ENCODE peak calls at places on chromosome 17, in five cellular contexts. G, Q, T, J and B are unnamed samples.

GRCh38 chr17:80737106-80738019 is 192.7 kb downstream of the RPTOR start:
- DNase-seq in G (peak; percentile 81), Q (no peak), T (no peak), J (no peak), B (no peak)

GRCh38 chr17:65667656-65668055 is 106.2 kb upstream of the AXIN2 start:
- DNase-seq in G (no peak), Q (no peak), T (no peak), J (no peak), B (no peak)

GRCh38 chr17:82849076-82849945 is 9.5 kb upstream of the ZNF750 start:
- DNase-seq in G (no peak), Q (no peak), T (no peak), J (no peak), B (no peak)

GRCh38 chr17:64176556-64176955 is 46.6 kb upstream of the ERN1 start:
- DNase-seq in G (no peak), Q (no peak), T (no peak), J (no peak), B (no peak)

GRCh38 chr17:42178817-42179216 is 2.1 kb downstream of the KCNH4 start:
- DNase-seq in G (no peak), Q (no peak), T (no peak), J (no peak), B (no peak)

GRCh38 chr17:81511800-81512559 is 619 bp downstream of the ACTG1 start:
- DNase-seq in G (no peak), Q (no peak), T (no peak), J (no peak), B (no peak)

GRCh38 chr17:6936370-6937028 is 59.4 kb upstream of the ALOX12 start:
- DNase-seq in G (no peak), Q (no peak), T (no peak), J (no peak), B (peak; percentile 33)

GRCh38 chr17:50303051-50303450 is 28.8 kb downstream of the TMEM92 start:
- DNase-seq in G (no peak), Q (no peak), T (no peak), J (no peak), B (no peak)

GRCh38 chr17:72609501-72609900 is 483.0 kb downstream of the SLC39A11 start:
- DNase-seq in G (no peak), Q (peak; percentile 86), T (no peak), J (no peak), B (no peak)

GRCh38 chr17:30378191-30378796 is 433 bp upstream of the CPD start:
- DNase-seq in G (no peak), Q (no peak), T (no peak), J (peak; percentile 54), B (peak; percentile 58)

GRCh38 chr17:7556627-7557026 is 1.9 kb upstream of the TNFSF13 start:
- DNase-seq in G (no peak), Q (no peak), T (no peak), J (no peak), B (no peak)

GRCh38 chr17:53655591-53655990 is 167.1 kb upstream of the KIF2B start:
- DNase-seq in G (no peak), Q (no peak), T (no peak), J (no peak), B (no peak)

GRCh38 chr17:14737984-14738651 is 437.2 kb downstream of the HS3ST3B1 start:
- DNase-seq in G (no peak), Q (no peak), T (peak; percentile 97), J (no peak), B (no peak)

DNA sequence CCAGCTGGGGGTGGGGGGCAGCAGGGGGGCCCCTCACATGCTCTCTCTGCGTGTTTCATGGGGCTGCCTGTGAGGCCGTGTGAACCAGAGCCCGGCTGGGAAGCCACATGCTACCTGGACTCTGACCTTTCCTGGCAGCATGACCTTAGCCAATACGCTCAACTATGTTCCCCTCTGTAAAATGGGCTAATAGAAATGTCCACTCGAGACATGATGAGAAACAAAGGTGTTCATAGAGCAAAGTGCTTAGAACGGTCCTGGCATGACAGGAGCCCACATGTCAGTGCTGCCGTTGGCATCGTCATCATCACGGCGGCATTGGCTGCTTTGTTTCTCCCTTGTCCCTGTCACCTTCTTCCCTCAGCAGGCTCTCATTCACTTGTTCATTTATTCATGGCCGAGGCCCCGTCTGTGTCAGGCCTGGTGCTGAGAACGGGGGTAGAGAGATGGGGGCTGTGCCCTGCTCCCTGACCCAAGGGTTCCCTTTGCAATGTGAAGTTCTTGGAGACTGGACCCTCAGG is 291.3 kb downstream of the SEC14L1 start:
- DNase-seq in G (no peak), Q (no peak), T (no peak), J (no peak), B (no peak)
- TF ChIP-seq ZBTB33 in G (no peak), Q (no peak), T (peak; percentile 34), J (no peak), B (no peak)

GRCh38 chr17:68382582-68383085 is 74.7 kb downstream of the WIPI1 start:
- DNase-seq in G (no peak), Q (no peak), T (no peak), J (no peak), B (no peak)

GRCh38 chr17:68379150-68379510 is 78.2 kb downstream of the WIPI1 start:
- DNase-seq in G (no peak), Q (no peak), T (no peak), J (no peak), B (no peak)

GRCh38 chr17:68383120-68383442 is 74.2 kb downstream of the WIPI1 start:
- DNase-seq in G (no peak), Q (no peak), T (no peak), J (no peak), B (no peak)

GRCh38 chr17:68379692-68380677 is 77.3 kb downstream of the WIPI1 start:
- DNase-seq in G (no peak), Q (no peak), T (peak; percentile 81), J (no peak), B (no peak)

GRCh38 chr17:68381076-68381900 is 76.0 kb downstream of the WIPI1 start:
- DNase-seq in G (no peak), Q (peak; percentile 98), T (no peak), J (no peak), B (no peak)
- TF ChIP-seq ZBTB33 in G (no peak), Q (peak; percentile 78), T (no peak), J (no peak), B (no peak)

DNA sequence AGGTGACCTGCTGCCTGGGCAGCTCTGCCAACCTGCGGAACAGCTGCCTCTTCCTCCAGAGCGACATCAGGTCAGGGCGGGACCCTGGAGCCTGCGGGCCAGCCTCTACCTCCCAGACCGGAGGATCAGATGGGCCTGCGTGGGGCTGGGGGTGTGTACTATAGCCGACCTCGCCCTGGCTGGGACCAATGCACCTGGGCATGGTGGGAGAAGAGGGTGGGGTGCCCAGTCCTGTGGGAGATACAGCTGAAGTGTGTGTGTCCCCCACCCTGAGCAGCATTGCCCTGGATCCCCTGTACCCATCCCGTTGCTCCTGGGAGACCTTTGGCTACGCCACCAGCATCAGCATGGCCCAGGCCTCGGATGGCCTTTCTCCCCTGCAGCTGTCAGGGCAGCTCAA is 19.3 kb downstream of the CASKIN2 start:
- DNase-seq in G (no peak), Q (no peak), T (no peak), J (no peak), B (peak; percentile 45)
- TF ChIP-seq ZBTB33 in G (no peak), Q (no peak), T (no peak), J (no peak), B (no peak)

GRCh38 chr17:12348476-12348875 is 317.2 kb upstream of the MYOCD start:
- DNase-seq in G (no peak), Q (no peak), T (no peak), J (no peak), B (no peak)

GRCh38 chr17:12342161-12342560 is 321.5 kb downstream of the MAP2K4 start:
- DNase-seq in G (no peak), Q (no peak), T (no peak), J (no peak), B (no peak)

GRCh38 chr17:12342609-12343248 is 322.1 kb downstream of the MAP2K4 start:
- DNase-seq in G (no peak), Q (peak; percentile 8), T (no peak), J (peak; percentile 48), B (peak; percentile 24)
- TF ChIP-seq ZBTB33 in G (no peak), Q (no peak), T (no peak), J (no peak), B (no peak)

GRCh38 chr17:45437461-45438283 is 5.0 kb upstream of the ARHGAP27 start:
- DNase-seq in G (no peak), Q (no peak), T (no peak), J (no peak), B (peak; percentile 88)
- TF ChIP-seq ZBTB33 in G (no peak), Q (no peak), T (no peak), J (no peak), B (no peak)

GRCh38 chr17:40260528-40260927 is 27.2 kb upstream of the CDC6 start:
- DNase-seq in G (no peak), Q (no peak), T (no peak), J (no peak), B (no peak)

GRCh38 chr17:40266882-40267281 is 20.8 kb upstream of the CDC6 start:
- DNase-seq in G (no peak), Q (no peak), T (no peak), J (no peak), B (no peak)

GRCh38 chr17:40268141-40268712 is 19.5 kb upstream of the CDC6 start:
- DNase-seq in G (no peak), Q (no peak), T (peak; percentile 75), J (no peak), B (no peak)

GRCh38 chr17:40265337-40265736 is 22.3 kb upstream of the CDC6 start:
- DNase-seq in G (no peak), Q (no peak), T (no peak), J (peak; percentile 52), B (no peak)

DNA sequence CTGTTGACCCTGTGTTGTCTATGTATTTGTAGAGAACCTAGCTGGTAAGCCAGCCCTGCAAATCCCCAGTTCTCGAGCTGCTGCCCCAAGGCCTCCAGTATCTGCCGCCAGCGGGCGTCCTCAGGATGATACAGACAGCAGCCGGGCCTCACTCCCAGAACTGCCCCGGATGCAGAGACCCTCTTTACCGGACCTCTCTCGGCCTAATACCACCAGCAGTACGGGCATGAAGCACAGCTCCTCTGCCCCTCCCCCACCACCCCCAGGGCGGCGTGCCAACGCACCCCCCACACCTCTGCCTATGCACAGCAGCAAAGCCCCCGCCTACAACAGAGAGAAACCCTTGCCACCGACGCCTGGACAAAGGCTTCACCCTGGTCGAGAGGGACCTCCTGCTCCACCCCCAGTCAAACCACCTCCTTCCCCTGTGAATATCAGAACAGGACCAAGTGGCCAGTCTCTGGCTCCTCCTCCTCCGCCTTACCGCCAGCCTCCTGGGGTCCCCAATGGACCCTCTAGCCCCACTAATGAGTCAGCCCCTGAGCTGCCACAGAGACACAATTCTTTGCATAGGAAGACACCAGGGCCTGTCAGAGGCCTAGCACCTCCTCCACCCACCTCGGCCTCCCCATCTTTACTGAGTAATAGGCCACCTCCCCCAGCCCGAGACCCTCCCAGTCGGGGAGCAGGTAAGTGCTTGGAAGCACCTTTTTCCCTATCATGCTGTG is 23.1 kb upstream of the CDC6 start:
- DNase-seq in G (no peak), Q (no peak), T (no peak), J (no peak), B (no peak)
- TF ChIP-seq ZBTB33 in G (no peak), Q (no peak), T (no peak), J (no peak), B (no peak)